ENCODE peak calls at places on chromosomes 13 and 19, in eight cellular contexts. J is heart right ventricle, M is NT2/D1, I is adipocyte, D is stomach, U is ovary, P is body of pancreas, R is testis. V is an unnamed sample. For H3K4me1, the result is how much of the 10 kb centered on the place peaks cover.

GRCh38 chr13:31982124-31982523 is 49.5 kb upstream of the FRY start:
- DNase-seq in J (no peak), M (no peak), I (no peak), D (no peak), U (no peak), P (no peak), R (no peak), V (no peak)

GRCh38 chr13:82062772-82063171 is 1721.8 kb upstream of the SPRY2 start:
- DNase-seq in J (no peak), M (no peak), I (peak), D (no peak), U (no peak), P (no peak), R (no peak), V (no peak)

GRCh38 chr19:51808333-51808986 is 13.5 kb downstream of the FPR3 start:
- DNase-seq in J (no peak), M (no peak), I (peak), D (no peak), U (no peak), P (no peak), R (no peak), V (no peak)

GRCh38 chr13:80558074-80558473 is 217.1 kb upstream of the SPRY2 start:
- DNase-seq in J (no peak), M (no peak), I (no peak), D (no peak), U (no peak), P (no peak), R (no peak), V (no peak)

GRCh38 chr19:39112338-39112890 is 13.2 kb upstream of the PAK4 start:
- DNase-seq in J (no peak), M (no peak), I (no peak), D (no peak), U (no peak), P (peak), R (no peak), V (no peak)

GRCh38 chr13:101626925-101627555 is 174.6 kb downstream of the ITGBL1 start:
- DNase-seq in J (no peak), M (no peak), I (peak), D (no peak), U (no peak), P (no peak), R (no peak), V (no peak)

GRCh38 chr19:45346449-45346848 is 5.9 kb downstream of the KLC3 start:
- DNase-seq in J (no peak), M (no peak), I (no peak), D (peak), U (no peak), P (peak), R (no peak), V (no peak)

GRCh38 chr13:98570929-98571372 is 6.0 kb downstream of the STK24 start:
- DNase-seq in J (no peak), M (no peak), I (no peak), D (peak), U (no peak), P (no peak), R (peak), V (peak)

GRCh38 chr19:5269279-5269678 is 71.3 kb downstream of the PTPRS start:
- DNase-seq in J (no peak), M (no peak), I (no peak), D (no peak), U (no peak), P (no peak), R (no peak), V (no peak)

GRCh38 chr19:10305139-10305806 is 4.3 kb downstream of the ZGLP1 start:
- DNase-seq in J (no peak), M (no peak), I (peak), D (no peak), U (no peak), P (no peak), R (no peak), V (no peak)

GRCh38 chr13:44197791-44198770 is 175.5 kb upstream of the SERP2 start:
- DNase-seq in J (no peak), M (no peak), I (peak), D (no peak), U (no peak), P (no peak), R (no peak), V (no peak)

GRCh38 chr13:36298535-36299068 is 988 bp upstream of the CCDC169 start:
- DNase-seq in J (no peak), M (peak), I (no peak), D (no peak), U (no peak), P (no peak), R (peak), V (no peak)

GRCh38 chr13:91247768-91248167 is 99.7 kb upstream of the MIR17HG start:
- DNase-seq in J (no peak), M (no peak), I (peak), D (no peak), U (no peak), P (no peak), R (no peak), V (no peak)

GRCh38 chr13:99221567-99222239 is 21.0 kb downstream of the UBAC2 start:
- DNase-seq in J (no peak), M (no peak), I (no peak), D (no peak), U (no peak), P (no peak), R (no peak), V (no peak)

GRCh38 chr19:56111601-56112312 is 9.3 kb downstream of the ZNF787 start:
- DNase-seq in J (peak), M (no peak), I (no peak), D (peak), U (no peak), P (peak), R (peak), V (peak)

GRCh38 chr13:110336681-110337080 is 29.6 kb downstream of the COL4A2 start:
- DNase-seq in J (no peak), M (no peak), I (no peak), D (no peak), U (no peak), P (no peak), R (no peak), V (no peak)

GRCh38 chr19:36128392-36128736 is 11.5 kb upstream of the CAPNS1 start:
- DNase-seq in J (peak), M (no peak), I (no peak), D (no peak), U (no peak), P (no peak), R (no peak), V (no peak)

GRCh38 chr19:1470864-1471513 is 8.0 kb downstream of the C19orf25 start:
- DNase-seq in J (peak), M (no peak), I (no peak), D (no peak), U (no peak), P (no peak), R (no peak), V (no peak)
- H3K4me1 ChIP-seq in J (half or more), M (under half), I (under half), D (half or more), U (under half), P (half or more), R (under half), V (under half)

GRCh38 chr19:14979136-14979497 is 547 bp downstream of the SLC1A6 start:
- DNase-seq in J (no peak), M (no peak), I (no peak), D (no peak), U (no peak), P (no peak), R (peak), V (no peak)

GRCh38 chr19:14974488-14974887 is 5.2 kb downstream of the SLC1A6 start:
- DNase-seq in J (no peak), M (no peak), I (no peak), D (no peak), U (no peak), P (no peak), R (no peak), V (no peak)

GRCh38 chr19:14978377-14978776 is 1.3 kb downstream of the SLC1A6 start:
- DNase-seq in J (no peak), M (no peak), I (no peak), D (no peak), U (no peak), P (no peak), R (no peak), V (no peak)

GRCh38 chr19:14977128-14977527 is 2.5 kb downstream of the SLC1A6 start:
- DNase-seq in J (no peak), M (no peak), I (no peak), D (no peak), U (no peak), P (no peak), R (no peak), V (no peak)

DNA sequence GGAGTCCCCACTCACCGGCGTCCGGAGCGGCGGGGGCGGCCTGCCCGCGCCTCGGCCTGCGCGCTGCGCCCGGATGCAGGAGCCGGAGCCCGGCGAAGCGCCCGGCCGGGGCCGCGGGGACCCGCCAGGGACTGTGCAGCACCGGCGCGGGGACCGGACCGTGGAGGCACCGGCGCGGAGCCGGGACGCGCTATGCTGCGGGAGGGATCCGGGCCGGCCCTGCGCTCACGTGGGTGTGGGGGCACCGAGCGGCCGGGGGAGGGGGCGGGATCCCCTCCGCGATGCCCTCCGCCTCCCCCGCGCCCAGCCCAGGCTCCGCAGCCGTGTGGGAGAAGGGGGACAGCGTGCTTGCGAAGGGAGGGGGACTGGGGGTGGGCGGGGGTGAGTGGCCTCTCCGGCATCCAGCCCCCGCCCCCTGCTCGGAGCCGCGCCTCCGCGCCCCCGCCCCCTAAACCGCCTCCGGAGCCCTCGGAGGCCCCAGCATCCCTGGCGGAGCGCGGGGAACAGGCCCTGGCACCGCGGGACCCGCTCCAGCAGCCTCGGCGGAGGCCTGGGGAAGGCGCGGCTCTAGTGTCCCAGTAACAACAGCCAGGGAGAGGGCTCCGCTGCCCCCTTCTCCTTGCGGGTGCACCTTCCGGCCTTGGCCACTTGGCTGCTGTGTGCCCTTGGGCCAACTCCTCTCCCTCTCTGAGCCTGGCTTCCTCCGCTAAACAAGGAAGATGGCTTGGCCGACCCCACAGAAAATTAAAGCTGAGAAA is at the start of gene SLC1A6:
- DNase-seq in J (no peak), M (peak), I (peak), D (no peak), U (no peak), P (no peak), R (peak), V (no peak)
- H3K4me3 ChIP-seq in J (no peak), M (peak), I (no peak), D (no peak), U (no peak), P (no peak), R (peak), V (no peak)

GRCh38 chr13:109254271-109254670 is 532.1 kb downstream of the IRS2 start:
- DNase-seq in J (no peak), M (no peak), I (no peak), D (no peak), U (no peak), P (no peak), R (no peak), V (no peak)

GRCh38 chr13:109255457-109255856 is 530.9 kb downstream of the IRS2 start:
- DNase-seq in J (no peak), M (no peak), I (no peak), D (no peak), U (no peak), P (no peak), R (no peak), V (no peak)

GRCh38 chr13:109253316-109253715 is 533.1 kb downstream of the IRS2 start:
- DNase-seq in J (no peak), M (no peak), I (no peak), D (no peak), U (no peak), P (no peak), R (no peak), V (no peak)

GRCh38 chr13:109251958-109252357 is 534.4 kb downstream of the IRS2 start:
- DNase-seq in J (no peak), M (no peak), I (no peak), D (no peak), U (no peak), P (no peak), R (no peak), V (no peak)

GRCh38 chr13:109256866-109257760 is 529.3 kb downstream of the IRS2 start:
- DNase-seq in J (no peak), M (no peak), I (peak), D (no peak), U (no peak), P (peak), R (no peak), V (peak)
- H3K4me1 ChIP-seq in J (under half), M (under half), I (under half), D (under half), U (under half), P (under half), R (under half), V (under half)

GRCh38 chr13:49499889-49500660 is 4.3 kb downstream of the PHF11 start:
- DNase-seq in J (no peak), M (no peak), I (peak), D (no peak), U (no peak), P (no peak), R (no peak), V (no peak)

GRCh38 chr13:49498211-49498610 is 2.5 kb downstream of the PHF11 start:
- DNase-seq in J (no peak), M (no peak), I (no peak), D (no peak), U (no peak), P (no peak), R (no peak), V (no peak)

GRCh38 chr13:49497272-49497671 is 1.5 kb downstream of the PHF11 start:
- DNase-seq in J (no peak), M (no peak), I (no peak), D (no peak), U (no peak), P (no peak), R (no peak), V (no peak)

GRCh38 chr13:49495783-49496762 is at the start of gene PHF11:
- DNase-seq in J (peak), M (peak), I (peak), D (peak), U (peak), P (peak), R (peak), V (peak)

DNA sequence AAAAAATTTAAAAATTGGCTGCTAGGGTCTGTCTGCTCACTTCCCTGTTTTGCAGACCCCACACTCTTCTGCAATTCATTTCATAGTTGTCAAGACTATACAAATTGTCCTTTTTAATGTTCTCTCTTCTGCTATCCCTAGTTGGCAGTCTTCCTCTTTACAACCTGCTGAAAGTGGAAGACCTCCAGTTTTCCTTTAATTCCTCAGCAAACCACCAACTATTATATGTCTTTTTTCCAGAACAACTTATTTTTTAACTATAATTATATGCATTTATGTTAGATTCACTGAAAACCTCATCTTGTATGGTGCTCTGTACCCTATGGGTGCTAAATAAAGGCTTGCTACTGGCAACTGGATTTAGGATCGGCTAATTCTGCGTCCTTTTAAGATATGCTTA is 1.1 kb upstream of the PHF11 start:
- DNase-seq in J (no peak), M (no peak), I (no peak), D (no peak), U (no peak), P (no peak), R (no peak), V (no peak)
- H3K4me3 ChIP-seq in J (peak), M (no peak), I (peak), D (peak), U (peak), P (peak), R (peak), V (no peak)

GRCh38 chr13:30373727-30374126 is 48.6 kb upstream of the UBE2L5 start:
- DNase-seq in J (no peak), M (no peak), I (no peak), D (no peak), U (no peak), P (no peak), R (no peak), V (no peak)
- H3K4me1 ChIP-seq in J (under half), M (under half), I (under half), D (under half), U (under half), P (under half), R (under half), V (under half)

DNA sequence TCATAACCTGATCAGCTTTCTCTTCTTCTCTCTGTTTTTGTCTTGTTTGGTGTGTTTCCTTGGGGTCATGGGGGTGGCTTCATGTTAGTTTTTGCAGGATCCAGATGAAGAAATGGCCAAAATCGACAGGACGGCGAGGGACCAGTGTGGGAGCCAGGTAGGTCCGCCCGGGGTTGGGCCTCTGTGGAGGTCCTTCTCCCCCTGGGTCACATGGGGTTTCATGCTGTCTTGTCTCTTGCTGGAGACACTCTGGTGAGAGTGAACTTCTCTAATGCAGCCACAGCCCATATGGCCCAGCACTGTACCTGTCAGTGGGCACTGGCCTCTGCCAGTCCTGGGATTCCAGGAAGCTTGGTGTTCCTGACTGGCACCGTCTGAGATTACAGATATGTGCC is 1.1 kb downstream of the CCNE1 start:
- DNase-seq in J (no peak), M (no peak), I (no peak), D (no peak), U (no peak), P (no peak), R (no peak), V (no peak)
- H3K4me3 ChIP-seq in J (peak), M (peak), I (peak), D (peak), U (peak), P (no peak), R (peak), V (no peak)

DNA sequence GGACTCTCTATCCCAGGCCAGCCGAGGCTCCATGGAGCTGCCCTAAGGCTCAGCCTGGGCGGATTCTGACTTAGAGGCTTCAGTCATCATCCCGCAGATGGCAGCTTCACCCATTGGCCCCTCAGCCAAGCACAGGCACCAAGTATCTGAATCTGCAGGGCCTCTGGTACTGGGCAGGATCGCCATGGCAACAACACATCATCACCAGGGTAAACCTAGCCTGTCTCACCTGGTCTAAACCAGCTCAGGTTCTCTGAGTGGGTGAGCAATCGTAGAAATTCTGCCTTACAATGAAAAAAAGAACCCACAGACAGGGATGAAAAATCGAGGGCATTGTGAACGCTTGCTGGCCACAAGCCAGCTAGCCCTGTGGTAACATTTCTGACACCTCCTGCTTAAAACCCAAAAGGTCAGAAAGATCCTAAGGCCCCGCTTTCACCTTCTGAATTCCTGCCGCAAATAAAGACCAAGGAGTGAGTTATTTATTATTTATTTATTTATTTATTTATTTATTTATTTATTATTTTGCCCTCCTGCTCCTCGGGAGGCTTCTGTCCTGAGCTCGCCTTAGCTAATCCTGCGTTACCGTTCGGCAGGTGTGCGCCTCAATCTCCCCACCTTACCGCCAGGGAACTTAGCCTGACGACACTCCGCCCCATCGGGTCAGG is 12.0 kb upstream of the CEACAM21 start:
- DNase-seq in J (no peak), M (no peak), I (no peak), D (no peak), U (no peak), P (no peak), R (no peak), V (no peak)
- H3K4me1 ChIP-seq in J (under half), M (under half), I (under half), D (under half), U (under half), P (under half), R (under half), V (under half)

GRCh38 chr19:6480843-6481415 is 658 bp downstream of the DENND1C start:
- DNase-seq in J (no peak), M (no peak), I (no peak), D (no peak), U (no peak), P (no peak), R (no peak), V (no peak)
- H3K4me3 ChIP-seq in J (no peak), M (no peak), I (no peak), D (peak), U (no peak), P (no peak), R (no peak), V (no peak)